ENCODE peak calls at places on chromosomes 5 and 9, in seven cellular contexts. I, T, X, Q, M, G and Z are unnamed samples.

GRCh38 chr9:91156451-91157234 is 205.1 kb downstream of the AUH start:
- DNase-seq in I (no peak), T (no peak), X (no peak), Q (no peak), M (no peak), G (no peak), Z (no peak)

GRCh38 chr5:66877843-66878242 is 281.6 kb downstream of the MAST4 start:
- DNase-seq in I (no peak), T (no peak), X (no peak), Q (peak; percentile 24), M (no peak), G (peak; percentile 66), Z (no peak)

GRCh38 chr9:131982683-131983239 is 96.9 kb downstream of the MED27 start:
- DNase-seq in I (no peak), T (no peak), X (no peak), Q (no peak), M (no peak), G (peak; percentile 32), Z (no peak)

GRCh38 chr9:2241461-2241874 is 226.3 kb downstream of the SMARCA2 start:
- DNase-seq in I (peak; percentile 92), T (no peak), X (peak; percentile 1), Q (peak; percentile 93), M (no peak), G (no peak), Z (no peak)

GRCh38 chr5:136731241-136731885 is 366.0 kb upstream of the TRPC7 start:
- DNase-seq in I (no peak), T (no peak), X (no peak), Q (no peak), M (no peak), G (no peak), Z (no peak)

GRCh38 chr5:163379298-163380155 is 57.9 kb upstream of the CCNG1 start:
- DNase-seq in I (no peak), T (no peak), X (no peak), Q (peak; percentile 90), M (no peak), G (peak; percentile 86), Z (no peak)

GRCh38 chr5:62450259-62450658 is 37.7 kb downstream of the IPO11 start:
- DNase-seq in I (no peak), T (no peak), X (no peak), Q (peak; percentile 40), M (no peak), G (no peak), Z (no peak)

GRCh38 chr9:120767451-120767850 is 25.8 kb downstream of the FBXW2 start:
- DNase-seq in I (no peak), T (no peak), X (no peak), Q (no peak), M (no peak), G (peak; percentile 36), Z (no peak)

GRCh38 chr5:138369706-138370105 is 17.2 kb downstream of the KDM3B start:
- DNase-seq in I (no peak), T (no peak), X (no peak), Q (no peak), M (no peak), G (no peak), Z (no peak)

GRCh38 chr9:131045300-131046092 is 36.5 kb downstream of the LAMC3 start:
- DNase-seq in I (no peak), T (no peak), X (peak; percentile 29), Q (no peak), M (peak; percentile 72), G (no peak), Z (no peak)

GRCh38 chr5:141618030-141618803 is 583 bp downstream of the DIAPH1 start:
- DNase-seq in I (peak; percentile 72), T (peak; percentile 67), X (peak; percentile 65), Q (no peak), M (peak; percentile 62), G (peak; percentile 77), Z (peak; percentile 62)

GRCh38 chr5:149404746-149405549 is 25.9 kb upstream of the IL17B start:
- DNase-seq in I (no peak), T (no peak), X (no peak), Q (peak; percentile 90), M (no peak), G (peak; percentile 62), Z (no peak)

GRCh38 chr5:154325566-154325965 is 120.2 kb upstream of the SAP30L start:
- DNase-seq in I (no peak), T (no peak), X (no peak), Q (no peak), M (no peak), G (no peak), Z (no peak)

GRCh38 chr5:151002250-151002649 is 18.1 kb upstream of the GPX3 start:
- DNase-seq in I (peak; percentile 27), T (no peak), X (no peak), Q (peak; percentile 72), M (no peak), G (peak; percentile 36), Z (no peak)

GRCh38 chr5:62331921-62332320 is 25.9 kb downstream of the KIF2A start:
- DNase-seq in I (no peak), T (no peak), X (no peak), Q (no peak), M (no peak), G (no peak), Z (no peak)

GRCh38 chr5:53726121-53726520 is 165.7 kb downstream of the NDUFS4 start:
- DNase-seq in I (no peak), T (no peak), X (no peak), Q (no peak), M (no peak), G (no peak), Z (no peak)
- H3K27ac ChIP-seq in I (no peak overlapping the region), T (no peak overlapping the region), X (no peak overlapping the region), Q (no peak overlapping the region), M (no peak overlapping the region), G (no peak overlapping the region), Z (no peak overlapping the region)

GRCh38 chr5:116135344-116135743 is 50.5 kb downstream of the COMMD10 start:
- DNase-seq in I (no peak), T (no peak), X (peak; percentile 14), Q (no peak), M (peak; percentile 25), G (no peak), Z (peak; percentile 38)

GRCh38 chr5:116130471-116130870 is 45.6 kb downstream of the COMMD10 start:
- DNase-seq in I (no peak), T (no peak), X (no peak), Q (peak; percentile 11), M (no peak), G (peak; percentile 32), Z (no peak)

GRCh38 chr5:116133281-116133680 is 48.5 kb downstream of the COMMD10 start:
- DNase-seq in I (no peak), T (no peak), X (no peak), Q (no peak), M (no peak), G (no peak), Z (no peak)

GRCh38 chr5:116130976-116131375 is 46.2 kb downstream of the COMMD10 start:
- DNase-seq in I (no peak), T (no peak), X (no peak), Q (no peak), M (no peak), G (no peak), Z (no peak)
- H3K4me1 ChIP-seq in I (no peaks in the 10 kb centered on the region), T (no peaks in the 10 kb centered on the region), X (no peaks in the 10 kb centered on the region), Q (no peaks in the 10 kb centered on the region), M (no peaks in the 10 kb centered on the region), G (no peaks in the 10 kb centered on the region), Z (peaks cover 12% of the 10 kb centered on the region)

DNA sequence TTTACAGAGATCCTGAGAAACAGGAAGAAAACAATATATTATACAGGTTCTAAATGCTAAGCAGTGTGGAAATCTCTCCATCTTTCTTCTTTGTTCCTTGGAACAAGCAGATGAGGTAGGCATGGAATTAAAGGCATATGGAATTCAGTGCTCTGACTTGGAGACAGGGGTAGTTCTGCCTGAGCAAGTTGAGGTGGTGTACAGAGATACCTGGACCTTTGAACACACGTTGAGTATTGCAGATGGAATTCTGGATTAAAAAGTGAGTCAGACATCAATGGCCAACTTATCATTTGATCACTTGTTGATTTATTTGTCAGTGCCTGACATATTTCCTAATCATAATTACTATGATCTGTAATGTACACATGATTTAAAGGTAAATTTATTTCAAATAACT is 293.9 kb upstream of the IRX4 start:
- DNase-seq in I (no peak), T (no peak), X (no peak), Q (no peak), M (no peak), G (peak; percentile 64), Z (no peak)
- H3K9me3 ChIP-seq in I (no peaks in the 10 kb centered on the region), T (no peaks in the 10 kb centered on the region), X (no peaks in the 10 kb centered on the region), Q (no peaks in the 10 kb centered on the region), M (no peaks in the 10 kb centered on the region), G (peaks cover 13% of the 10 kb centered on the region), Z (no peaks in the 10 kb centered on the region)

DNA sequence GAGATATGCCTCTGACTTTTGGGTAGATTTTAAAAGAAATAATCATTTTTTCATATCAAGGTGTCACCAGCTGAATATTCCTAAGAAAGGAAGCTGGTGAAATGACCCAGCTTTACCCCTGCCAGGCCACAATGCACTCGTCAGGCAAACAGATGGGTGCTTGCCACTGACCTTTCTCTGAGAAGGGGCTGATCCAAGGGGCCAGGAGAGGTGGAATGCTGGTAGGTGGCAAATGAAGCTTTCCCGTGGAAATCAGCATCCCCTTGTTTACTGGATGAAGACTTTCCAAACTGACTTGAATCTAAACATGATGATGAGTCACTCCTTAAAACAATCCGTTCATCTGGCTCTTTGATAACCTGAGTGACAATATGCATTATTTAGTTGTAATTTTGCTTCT is 44.3 kb upstream of the PLPP6 start:
- DNase-seq in I (no peak), T (no peak), X (no peak), Q (no peak), M (no peak), G (no peak), Z (no peak)
- H3K27ac ChIP-seq in I (no peak overlapping the region), T (no peak overlapping the region), X (no peak overlapping the region), Q (no peak overlapping the region), M (no peak overlapping the region), G (no peak overlapping the region), Z (no peak overlapping the region)

GRCh38 chr5:173634465-173634983 is 18.1 kb upstream of the BOD1 start:
- DNase-seq in I (no peak), T (no peak), X (no peak), Q (no peak), M (no peak), G (peak; percentile 25), Z (no peak)
- H3K4me1 ChIP-seq in I (no peaks in the 10 kb centered on the region), T (no peaks in the 10 kb centered on the region), X (no peaks in the 10 kb centered on the region), Q (no peaks in the 10 kb centered on the region), M (no peaks in the 10 kb centered on the region), G (no peaks in the 10 kb centered on the region), Z (no peaks in the 10 kb centered on the region)